ENCODE peak calls at places on chromosomes 7 and 10, in ten cellular contexts. Y is GM12864, N is neural crest cell, C is heart right ventricle, Q is Calu3, L is ACHN, A is pancreas, R is NCI-H1092 treated with DMSO at 0.1 percent for 48 hours, J is iris pigment epithelial cell, Z is epithelial cell of prostate. T is an unnamed sample.

GRCh38 chr7:158748335-158748734 is 43.7 kb upstream of the NCAPG2 start:
- DNase-seq in N (no peak), Z (no peak), A (no peak), R (no peak), C (no peak), Q (no peak), Y (no peak), L (no peak), J (no peak), T (no peak)

GRCh38 chr10:63346015-63346441 is 119.7 kb downstream of the JMJD1C start:
- DNase-seq in R (no peak), Y (no peak), J (peak), L (no peak), Q (no peak), N (no peak), C (no peak), Z (no peak), A (no peak), T (no peak)

GRCh38 chr7:121537031-121537430 is 140.9 kb upstream of the FAM3C start:
- DNase-seq in Y (no peak), R (no peak), A (no peak), N (no peak), Z (no peak), Q (no peak), J (peak), C (no peak), L (no peak), T (no peak)

GRCh38 chr7:74572301-74573090 is 85.0 kb upstream of the GTF2I start:
- DNase-seq in J (no peak), A (no peak), L (no peak), Q (no peak), Y (no peak), R (no peak), Z (no peak), C (peak), N (no peak), T (no peak)

GRCh38 chr10:84205049-84205852 is 10.9 kb downstream of the CDHR1 start:
- DNase-seq in R (peak), N (peak), Z (no peak), J (peak), Q (peak), Y (peak), C (peak), A (no peak), L (peak), T (peak)

GRCh38 chr7:155398944-155399343 is 59.0 kb upstream of the EN2 start:
- DNase-seq in C (no peak), N (no peak), L (peak), Q (peak), Y (no peak), A (peak), J (no peak), Z (no peak), R (no peak), T (no peak)

GRCh38 chr10:122373713-122374112 is 795 bp upstream of the PLEKHA1 start:
- DNase-seq in L (peak), J (peak), A (no peak), C (no peak), Z (no peak), Q (no peak), Y (no peak), N (no peak), R (no peak), T (no peak)

GRCh38 chr7:4265056-4265455 is 417.0 kb upstream of the FOXK1 start:
- DNase-seq in N (no peak), Q (no peak), R (no peak), Y (no peak), J (no peak), Z (no peak), A (no peak), L (no peak), C (no peak), T (no peak)

GRCh38 chr10:10730644-10731043 is 287.0 kb upstream of the CELF2 start:
- DNase-seq in A (no peak), J (no peak), Q (no peak), N (no peak), C (peak), Y (no peak), Z (no peak), R (no peak), L (no peak), T (no peak)

GRCh38 chr7:76356115-76356514 is 2.7 kb downstream of the YWHAG start:
- DNase-seq in C (no peak), J (no peak), Q (no peak), L (no peak), A (no peak), Z (no peak), R (no peak), Y (no peak), N (no peak), T (no peak)